ENCODE peak calls at places on chromosomes 13 and 19, in five cellular contexts. One of them, this sample, is unnamed.

GRCh38 chr19:7871280-7871529 is 3.0 kb downstream of the PRR36 start:
- DNase-seq in A549: peak
- DNase-seq in mesendoderm: peak
- DNase-seq in CD8-positive, alpha-beta T cell: no peak
- DNase-seq in H9: no peak
- DNase-seq in this sample: no peak

GRCh38 chr19:4647676-4648644 is 8.6 kb downstream of the TNFAIP8L1 start:
- DNase-seq in A549: no peak
- DNase-seq in mesendoderm: peak
- DNase-seq in CD8-positive, alpha-beta T cell: no peak
- DNase-seq in H9: peak
- DNase-seq in this sample: no peak

GRCh38 chr13:90416938-90417337 is 930.5 kb upstream of the MIR17HG start:
- DNase-seq in A549: no peak
- DNase-seq in mesendoderm: no peak
- DNase-seq in CD8-positive, alpha-beta T cell: no peak
- DNase-seq in H9: no peak
- DNase-seq in this sample: no peak

GRCh38 chr13:50805805-50806204 is 37.7 kb downstream of the DLEU7 start:
- DNase-seq in A549: no peak
- DNase-seq in mesendoderm: peak
- DNase-seq in CD8-positive, alpha-beta T cell: no peak
- DNase-seq in H9: no peak
- DNase-seq in this sample: no peak

GRCh38 chr13:33322965-33323668 is 37.6 kb upstream of the STARD13 start:
- DNase-seq in A549: no peak
- DNase-seq in mesendoderm: no peak
- DNase-seq in CD8-positive, alpha-beta T cell: no peak
- DNase-seq in H9: no peak
- DNase-seq in this sample: no peak

GRCh38 chr19:55368701-55369563 is 1.3 kb downstream of the IL11 start:
- DNase-seq in A549: no peak
- DNase-seq in mesendoderm: peak
- DNase-seq in CD8-positive, alpha-beta T cell: no peak
- DNase-seq in H9: peak
- DNase-seq in this sample: no peak

GRCh38 chr19:10858204-10858828 is 10.1 kb downstream of the C19orf38 start:
- DNase-seq in A549: no peak
- DNase-seq in mesendoderm: peak
- DNase-seq in CD8-positive, alpha-beta T cell: no peak
- DNase-seq in H9: no peak
- DNase-seq in this sample: no peak

GRCh38 chr19:2485428-2485827 is 9.5 kb downstream of the GADD45B start:
- DNase-seq in A549: no peak
- DNase-seq in mesendoderm: no peak
- DNase-seq in CD8-positive, alpha-beta T cell: no peak
- DNase-seq in H9: no peak
- DNase-seq in this sample: no peak

GRCh38 chr19:6519289-6519688 is 11.5 kb upstream of the TNFSF9 start:
- DNase-seq in A549: peak
- DNase-seq in mesendoderm: no peak
- DNase-seq in CD8-positive, alpha-beta T cell: no peak
- DNase-seq in H9: no peak
- DNase-seq in this sample: no peak

GRCh38 chr13:30235206-30235605 is 72.1 kb downstream of the KATNAL1 start:
- DNase-seq in A549: no peak
- DNase-seq in mesendoderm: no peak
- DNase-seq in CD8-positive, alpha-beta T cell: no peak
- DNase-seq in H9: no peak
- DNase-seq in this sample: no peak

GRCh38 chr19:7904074-7905020 is 670 bp downstream of the MAP2K7 start:
- DNase-seq in A549: no peak
- DNase-seq in mesendoderm: peak
- DNase-seq in CD8-positive, alpha-beta T cell: no peak
- DNase-seq in H9: no peak
- DNase-seq in this sample: no peak

GRCh38 chr13:92535222-92536006 is 691.2 kb upstream of the GPC6 start:
- DNase-seq in A549: no peak
- DNase-seq in mesendoderm: no peak
- DNase-seq in CD8-positive, alpha-beta T cell: no peak
- DNase-seq in H9: no peak
- DNase-seq in this sample: no peak

GRCh38 chr19:29675650-29676186 is 10.5 kb downstream of the PLEKHF1 start:
- DNase-seq in A549: no peak
- DNase-seq in mesendoderm: no peak
- DNase-seq in CD8-positive, alpha-beta T cell: no peak
- DNase-seq in H9: no peak
- DNase-seq in this sample: peak

GRCh38 chr13:91468301-91468700 is 69.9 kb downstream of the GPC5 start:
- DNase-seq in A549: no peak
- DNase-seq in mesendoderm: peak
- DNase-seq in CD8-positive, alpha-beta T cell: no peak
- DNase-seq in H9: no peak
- DNase-seq in this sample: no peak

GRCh38 chr13:49214917-49215376 is 5.2 kb upstream of the MLNR start:
- DNase-seq in A549: no peak
- DNase-seq in mesendoderm: peak
- DNase-seq in CD8-positive, alpha-beta T cell: peak
- DNase-seq in H9: peak
- DNase-seq in this sample: no peak

GRCh38 chr19:47729468-47729798 is 15.9 kb upstream of the NOP53 start:
- DNase-seq in A549: peak
- DNase-seq in mesendoderm: peak
- DNase-seq in CD8-positive, alpha-beta T cell: no peak
- DNase-seq in H9: peak
- DNase-seq in this sample: no peak

GRCh38 chr13:74767031-74767430 is 632.8 kb upstream of the KLF12 start:
- DNase-seq in A549: no peak
- DNase-seq in mesendoderm: no peak
- DNase-seq in CD8-positive, alpha-beta T cell: no peak
- DNase-seq in H9: no peak
- DNase-seq in this sample: no peak

GRCh38 chr13:44749906-44750305 is 173.8 kb upstream of the TSC22D1 start:
- DNase-seq in A549: no peak
- DNase-seq in mesendoderm: no peak
- DNase-seq in CD8-positive, alpha-beta T cell: no peak
- DNase-seq in H9: no peak
- DNase-seq in this sample: no peak

GRCh38 chr13:44750618-44751017 is 174.5 kb upstream of the TSC22D1 start:
- DNase-seq in A549: no peak
- DNase-seq in mesendoderm: no peak
- DNase-seq in CD8-positive, alpha-beta T cell: no peak
- DNase-seq in H9: no peak
- DNase-seq in this sample: no peak

GRCh38 chr13:44746690-44747089 is 170.6 kb upstream of the TSC22D1 start:
- DNase-seq in A549: no peak
- DNase-seq in mesendoderm: no peak
- DNase-seq in CD8-positive, alpha-beta T cell: no peak
- DNase-seq in H9: no peak
- DNase-seq in this sample: no peak

GRCh38 chr13:44747179-44747578 is 171.0 kb upstream of the TSC22D1 start:
- DNase-seq in A549: no peak
- DNase-seq in mesendoderm: no peak
- DNase-seq in CD8-positive, alpha-beta T cell: no peak
- DNase-seq in H9: no peak
- DNase-seq in this sample: no peak

GRCh38 chr13:44748439-44748838 is 172.3 kb upstream of the TSC22D1 start:
- DNase-seq in A549: no peak
- DNase-seq in mesendoderm: no peak
- DNase-seq in CD8-positive, alpha-beta T cell: no peak
- DNase-seq in H9: no peak
- DNase-seq in this sample: no peak
- H3K27ac ChIP-seq in A549: no peak
- H3K27ac ChIP-seq in mesendoderm: no peak
- H3K27ac ChIP-seq in CD8-positive, alpha-beta T cell: no peak
- H3K27ac ChIP-seq in H9: no peak
- H3K27ac ChIP-seq in this sample: no peak

GRCh38 chr13:46598820-46599180 is 45.8 kb downstream of the LRCH1 start:
- DNase-seq in A549: no peak
- DNase-seq in mesendoderm: no peak
- DNase-seq in CD8-positive, alpha-beta T cell: no peak
- DNase-seq in H9: no peak
- DNase-seq in this sample: no peak
- H3K27ac ChIP-seq in A549: no peak
- H3K27ac ChIP-seq in mesendoderm: no peak
- H3K27ac ChIP-seq in CD8-positive, alpha-beta T cell: no peak
- H3K27ac ChIP-seq in H9: no peak
- H3K27ac ChIP-seq in this sample: no peak

GRCh38 chr19:18577365-18577914 is 5.8 kb downstream of the UBA52 start:
- DNase-seq in A549: no peak
- DNase-seq in mesendoderm: no peak
- DNase-seq in CD8-positive, alpha-beta T cell: no peak
- DNase-seq in H9: no peak
- DNase-seq in this sample: no peak
- H3K27ac ChIP-seq in A549: no peak
- H3K27ac ChIP-seq in mesendoderm: no peak
- H3K27ac ChIP-seq in CD8-positive, alpha-beta T cell: no peak
- H3K27ac ChIP-seq in H9: no peak
- H3K27ac ChIP-seq in this sample: no peak

DNA sequence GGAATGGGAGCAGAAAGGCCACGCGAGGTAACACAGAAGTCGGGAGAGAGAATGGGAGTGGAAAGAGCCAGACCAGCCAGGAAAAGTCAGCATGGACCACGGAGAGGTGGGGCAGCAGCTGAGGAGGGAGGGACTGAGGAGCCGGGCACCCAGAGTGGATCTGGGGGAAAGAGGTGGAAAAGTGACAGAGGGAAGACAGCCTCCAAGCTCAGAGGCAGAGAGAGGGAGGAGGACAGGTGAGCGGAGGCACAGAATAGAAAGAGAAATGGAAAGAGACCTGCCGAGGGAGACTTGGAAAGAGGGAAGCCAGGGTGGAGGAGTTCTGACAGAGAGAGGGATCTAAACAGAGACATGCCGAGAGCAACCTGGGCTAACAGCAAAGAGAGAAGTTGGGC is 1.6 kb downstream of the GRIK5 start:
- DNase-seq in A549: no peak
- DNase-seq in mesendoderm: no peak
- DNase-seq in CD8-positive, alpha-beta T cell: no peak
- DNase-seq in H9: no peak
- DNase-seq in this sample: no peak
- H3K27ac ChIP-seq in A549: no peak
- H3K27ac ChIP-seq in mesendoderm: no peak
- H3K27ac ChIP-seq in CD8-positive, alpha-beta T cell: no peak
- H3K27ac ChIP-seq in H9: no peak
- H3K27ac ChIP-seq in this sample: no peak

GRCh38 chr19:49536921-49537462 is 9.2 kb downstream of the RCN3 start:
- DNase-seq in A549: no peak
- DNase-seq in mesendoderm: no peak
- DNase-seq in CD8-positive, alpha-beta T cell: no peak
- DNase-seq in H9: no peak
- DNase-seq in this sample: no peak
- H3K27ac ChIP-seq in A549: no peak
- H3K27ac ChIP-seq in mesendoderm: no peak
- H3K27ac ChIP-seq in CD8-positive, alpha-beta T cell: no peak
- H3K27ac ChIP-seq in H9: no peak
- H3K27ac ChIP-seq in this sample: no peak

GRCh38 chr19:1401138-1401888 is at the start of gene GAMT:
- DNase-seq in A549: no peak
- DNase-seq in mesendoderm: peak
- DNase-seq in CD8-positive, alpha-beta T cell: peak
- DNase-seq in H9: no peak
- DNase-seq in this sample: peak
- H3K27ac ChIP-seq in A549: peak
- H3K27ac ChIP-seq in mesendoderm: no peak
- H3K27ac ChIP-seq in CD8-positive, alpha-beta T cell: no peak
- H3K27ac ChIP-seq in H9: no peak
- H3K27ac ChIP-seq in this sample: peak

This sample was measured in substantia nigra.